ENCODE peak calls at places on chromosome 11, in four cellular contexts. E, R, C and P are unnamed samples.

GRCh38 chr11:38384568-38384967 is 1786.5 kb upstream of the RAG2 start:
- DNase-seq in E (peak; percentile 57), R (no peak), C (no peak), P (no peak)

GRCh38 chr11:44563716-44564115 is 1.7 kb upstream of the CD82 start:
- DNase-seq in E (no peak), R (no peak), C (peak; percentile 70), P (peak; percentile 69)

GRCh38 chr11:115524572-115524971 is 20.4 kb upstream of the CADM1 start:
- DNase-seq in E (no peak), R (no peak), C (no peak), P (no peak)

GRCh38 chr11:105211806-105212531 is 72.4 kb upstream of the CARD18 start:
- DNase-seq in E (peak; percentile 60), R (no peak), C (peak; percentile 51), P (peak; percentile 12)

GRCh38 chr11:129911298-129911697 is 15.9 kb upstream of the NFRKB start:
- DNase-seq in E (no peak), R (no peak), C (peak; percentile 11), P (no peak)

GRCh38 chr11:120028181-120028935 is 109.6 kb downstream of the TRIM29 start:
- DNase-seq in E (no peak), R (peak; percentile 26), C (no peak), P (no peak)

GRCh38 chr11:15118431-15118830 is 3.7 kb downstream of the INSC start:
- DNase-seq in E (no peak), R (no peak), C (no peak), P (no peak)

GRCh38 chr11:87290304-87290922 is 252.7 kb downstream of the TMEM135 start:
- DNase-seq in E (peak; percentile 58), R (no peak), C (peak; percentile 9), P (peak; percentile 19)

GRCh38 chr11:44961894-44962293 is 11.2 kb upstream of the TP53I11 start:
- DNase-seq in E (no peak), R (no peak), C (no peak), P (no peak)

GRCh38 chr11:96356837-96357236 is 13.8 kb upstream of the MAML2 start:
- DNase-seq in E (no peak), R (no peak), C (no peak), P (no peak)

GRCh38 chr11:79226136-79226535 is 214.7 kb downstream of the TENM4 start:
- DNase-seq in E (no peak), R (no peak), C (no peak), P (no peak)

GRCh38 chr11:46003647-46004046 is 81.2 kb downstream of the LARGE2 start:
- DNase-seq in E (no peak), R (no peak), C (no peak), P (no peak)

GRCh38 chr11:126968915-126969314 is 31.7 kb downstream of the KIRREL3 start:
- DNase-seq in E (no peak), R (no peak), C (no peak), P (no peak)
- TF ChIP-seq CTCF in E (no peak), R (no peak), C (peak; percentile 0), P (no peak)

DNA sequence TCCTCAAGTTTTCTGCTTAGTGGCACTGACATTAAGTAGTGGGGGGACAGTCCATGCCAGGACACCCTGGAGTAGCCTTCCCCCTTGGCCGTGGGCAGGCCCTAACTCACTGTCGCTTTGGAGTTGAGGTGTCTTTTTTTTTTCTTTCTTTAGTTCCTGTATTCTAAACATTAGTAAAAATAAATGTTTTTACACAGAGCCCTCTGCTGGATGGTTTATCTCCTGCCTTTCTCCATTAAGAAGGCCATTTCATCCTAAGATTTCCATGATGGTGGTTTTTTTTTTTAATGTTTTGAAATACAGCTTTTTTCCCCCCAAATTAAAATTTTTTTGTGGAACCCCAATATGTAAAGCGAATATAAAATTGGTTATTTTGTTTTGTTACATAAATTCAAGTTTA is 1.8 kb upstream of the TIGD3 start:
- DNase-seq in E (no peak), R (no peak), C (no peak), P (no peak)
- TF ChIP-seq CTCF in E (peak; percentile 34), R (peak; percentile 29), C (peak; percentile 33), P (no peak)

DNA sequence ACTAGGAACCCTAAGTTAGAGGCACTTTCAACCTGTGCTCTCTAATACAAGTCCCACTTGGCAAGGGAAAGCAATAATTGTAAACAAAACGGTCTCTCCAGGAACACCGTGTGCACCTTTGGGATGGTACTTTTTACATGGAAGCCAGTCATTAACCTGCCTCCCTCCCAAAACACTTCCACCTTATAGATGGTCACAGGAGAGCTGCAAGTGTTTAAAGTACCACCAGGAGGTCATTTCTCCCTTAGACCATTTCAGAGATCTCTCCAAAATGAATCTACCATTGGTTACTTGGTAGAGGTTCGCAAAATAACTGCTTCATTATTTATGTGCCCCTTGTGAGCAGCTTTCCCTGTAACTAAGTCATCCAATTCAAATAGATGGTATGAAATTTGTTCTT is 375.3 kb downstream of the DYNC2H1 start:
- DNase-seq in E (no peak), R (no peak), C (no peak), P (no peak)
- TF ChIP-seq CTCF in E (no peak), R (no peak), C (no peak), P (no peak)

GRCh38 chr11:124887667-124888013 is 10.0 kb downstream of the ROBO4 start:
- DNase-seq in E (no peak), R (no peak), C (no peak), P (no peak)
- TF ChIP-seq CTCF in E (no peak), R (no peak), C (no peak), P (no peak)

GRCh38 chr11:92140021-92140420 is 84.6 kb upstream of the FAT3 start:
- DNase-seq in E (no peak), R (no peak), C (no peak), P (no peak)

GRCh38 chr11:92141159-92141558 is 83.5 kb upstream of the FAT3 start:
- DNase-seq in E (no peak), R (no peak), C (no peak), P (no peak)

GRCh38 chr11:92131289-92131890 is 93.2 kb upstream of the FAT3 start:
- DNase-seq in E (no peak), R (no peak), C (no peak), P (no peak)

GRCh38 chr11:92141725-92142124 is 82.9 kb upstream of the FAT3 start:
- DNase-seq in E (no peak), R (no peak), C (no peak), P (no peak)

GRCh38 chr11:92136792-92137191 is 87.8 kb upstream of the FAT3 start:
- DNase-seq in E (no peak), R (no peak), C (no peak), P (no peak)
- TF ChIP-seq CTCF in E (peak; percentile 21), R (no peak), C (peak; percentile 45), P (no peak)